ENCODE peak calls at places on chromosomes 4 and X, in ten cellular contexts. A, R, E, J, X, G, I, F, T and Z are unnamed samples.

GRCh38 chr4:149719357-149719756 is 96.3 kb downstream of the IQCM start:
- DNase-seq in A (no peak), R (no peak), E (no peak), J (no peak), X (no peak), G (no peak), I (no peak), F (no peak), T (no peak), Z (no peak)

GRCh38 chr4:3270141-3270611 is 21.2 kb downstream of the MSANTD1 start:
- DNase-seq in A (no peak), R (no peak), E (no peak), J (no peak), X (no peak), G (peak; percentile 71), I (no peak), F (no peak), T (no peak), Z (no peak)

GRCh38 chr4:6733358-6734164 is 17.6 kb downstream of the BLOC1S4 start:
- DNase-seq in A (no peak), R (no peak), E (no peak), J (no peak), X (no peak), G (no peak), I (no peak), F (no peak), T (no peak), Z (no peak)

GRCh38 chr4:144701683-144702233 is 55.8 kb downstream of the HHIP start:
- DNase-seq in A (no peak), R (no peak), E (no peak), J (no peak), X (no peak), G (no peak), I (no peak), F (no peak), T (no peak), Z (no peak)

GRCh38 chr4:79050521-79050880 is 111.3 kb upstream of the PAQR3 start:
- DNase-seq in A (no peak), R (no peak), E (no peak), J (no peak), X (no peak), G (no peak), I (no peak), F (no peak), T (no peak), Z (peak; percentile 50)

GRCh38 chrX:119960639-119961038 is 17.1 kb upstream of the NKAP start:
- DNase-seq in A (no peak), R (no peak), E (no peak), J (no peak), X (no peak), G (no peak), I (no peak), F (no peak), T (no peak), Z (no peak)

GRCh38 chr4:26885912-26886274 is 25.3 kb downstream of the STIM2 start:
- DNase-seq in A (no peak), R (no peak), E (peak; percentile 41), J (peak; percentile 20), X (no peak), G (no peak), I (no peak), F (no peak), T (no peak), Z (no peak)

GRCh38 chrX:44071847-44072545 is 98.8 kb upstream of the NDP start:
- DNase-seq in A (no peak), R (peak; percentile 65), E (no peak), J (no peak), X (peak; percentile 51), G (no peak), I (no peak), F (no peak), T (no peak), Z (no peak)

GRCh38 chr4:124070688-124071484 is 641.6 kb downstream of the ANKRD50 start:
- DNase-seq in A (no peak), R (no peak), E (no peak), J (no peak), X (no peak), G (no peak), I (no peak), F (no peak), T (no peak), Z (no peak)

GRCh38 chr4:10743357-10743756 is 58.8 kb upstream of the CLNK start:
- DNase-seq in A (no peak), R (no peak), E (no peak), J (no peak), X (no peak), G (no peak), I (no peak), F (no peak), T (no peak), Z (no peak)

GRCh38 chr4:89995824-89996223 is 101.2 kb downstream of the MMRN1 start:
- DNase-seq in A (no peak), R (no peak), E (no peak), J (no peak), X (no peak), G (no peak), I (no peak), F (no peak), T (no peak), Z (no peak)

GRCh38 chr4:168848977-168849687 is 160.9 kb downstream of the CBR4 start:
- DNase-seq in A (no peak), R (no peak), E (no peak), J (no peak), X (no peak), G (no peak), I (no peak), F (no peak), T (no peak), Z (no peak)

GRCh38 chrX:54030329-54030728 is 13.9 kb downstream of the PHF8 start:
- DNase-seq in A (no peak), R (no peak), E (no peak), J (no peak), X (no peak), G (no peak), I (no peak), F (no peak), T (no peak), Z (no peak)

GRCh38 chr4:99090511-99090910 is 1.9 kb upstream of the ADH5 start:
- DNase-seq in A (no peak), R (peak; percentile 81), E (no peak), J (no peak), X (no peak), G (no peak), I (no peak), F (no peak), T (no peak), Z (no peak)

GRCh38 chrX:154381271-154381670 is 2.2 kb downstream of the EMD start:
- DNase-seq in A (no peak), R (no peak), E (no peak), J (no peak), X (no peak), G (no peak), I (no peak), F (no peak), T (no peak), Z (no peak)

GRCh38 chr4:1053080-1053661 is 41.7 kb downstream of the FGFRL1 start:
- DNase-seq in A (no peak), R (peak; percentile 92), E (no peak), J (no peak), X (no peak), G (no peak), I (no peak), F (no peak), T (no peak), Z (no peak)

GRCh38 chr4:167509551-167509950 is 275.3 kb upstream of the SPOCK3 start:
- DNase-seq in A (no peak), R (no peak), E (no peak), J (no peak), X (no peak), G (no peak), I (no peak), F (no peak), T (no peak), Z (no peak)

GRCh38 chr4:72468904-72469502 is 100.0 kb downstream of the ADAMTS3 start:
- DNase-seq in A (no peak), R (peak; percentile 37), E (no peak), J (no peak), X (no peak), G (no peak), I (no peak), F (no peak), T (no peak), Z (no peak)

GRCh38 chr4:113692809-113693411 is 68.6 kb downstream of the CAMK2D start:
- DNase-seq in A (no peak), R (peak; percentile 28), E (no peak), J (no peak), X (no peak), G (no peak), I (no peak), F (no peak), T (no peak), Z (no peak)

GRCh38 chrX:119419898-119420297 is 20.8 kb downstream of the SLC25A43 start:
- DNase-seq in A (no peak), R (no peak), E (no peak), J (no peak), X (no peak), G (no peak), I (no peak), F (no peak), T (no peak), Z (no peak)

GRCh38 chr4:55549888-55550287 is 3.2 kb upstream of the CLOCK start:
- DNase-seq in A (no peak), R (peak; percentile 73), E (no peak), J (no peak), X (peak; percentile 68), G (no peak), I (no peak), F (no peak), T (no peak), Z (no peak)

GRCh38 chrX:136063340-136064079 is 78.3 kb downstream of the SLC9A6 start:
- DNase-seq in A (no peak), R (no peak), E (no peak), J (no peak), X (no peak), G (no peak), I (no peak), F (no peak), T (no peak), Z (no peak)

GRCh38 chr4:35820026-35820425 is 424.3 kb downstream of the ARAP2 start:
- DNase-seq in A (no peak), R (no peak), E (no peak), J (no peak), X (no peak), G (no peak), I (no peak), F (no peak), T (no peak), Z (no peak)

GRCh38 chr4:8850830-8851188 is 20.8 kb downstream of the HMX1 start:
- DNase-seq in A (no peak), R (no peak), E (no peak), J (no peak), X (no peak), G (no peak), I (no peak), F (no peak), T (no peak), Z (no peak)

GRCh38 chr4:81460115-81460836 is 11.4 kb downstream of the RASGEF1B start:
- DNase-seq in A (no peak), R (no peak), E (no peak), J (no peak), X (no peak), G (no peak), I (no peak), F (no peak), T (no peak), Z (no peak)

GRCh38 chr4:105092768-105093167 is 53.9 kb upstream of the TET2 start:
- DNase-seq in A (no peak), R (peak; percentile 18), E (no peak), J (no peak), X (no peak), G (no peak), I (no peak), F (no peak), T (no peak), Z (no peak)